ENCODE peak calls at places on chromosome 18, in five cellular contexts. One of them, this sample, is unnamed.
A peak's percentile ranks its signal among the peaks of the same experiment; 100 is the strongest.

GRCh38 chr18:51211552-51211951 is 14.1 kb upstream of the MEX3C start:
- DNase-seq in IMR-90: peak; percentile 59
- DNase-seq in mesendoderm: no peak
- DNase-seq in neuronal stem cell: no peak
- DNase-seq in mesenchymal stem cell: peak; percentile 66
- DNase-seq in this sample: peak; percentile 56

GRCh38 chr18:60549338-60549960 is 176.9 kb upstream of the MC4R start:
- DNase-seq in IMR-90: peak; percentile 78
- DNase-seq in neuronal stem cell: peak; percentile 38
- DNase-seq in mesenchymal stem cell: peak; percentile 72
- DNase-seq in mesendoderm: peak; percentile 62
- DNase-seq in this sample: peak; percentile 38

GRCh38 chr18:54958711-54959625 is at the start of gene CCDC68:
- DNase-seq in IMR-90: no peak
- DNase-seq in mesendoderm: peak; percentile 23
- DNase-seq in neuronal stem cell: peak; percentile 21
- DNase-seq in mesenchymal stem cell: peak; percentile 51
- DNase-seq in this sample: peak; percentile 67

GRCh38 chr18:46386788-46387187 is 270.2 kb downstream of the LOXHD1 start:
- DNase-seq in IMR-90: no peak
- DNase-seq in mesenchymal stem cell: no peak
- DNase-seq in mesendoderm: no peak
- DNase-seq in neuronal stem cell: no peak
- DNase-seq in this sample: no peak

GRCh38 chr18:54358495-54358793 is 738 bp downstream of the C18orf54 start:
- DNase-seq in mesendoderm: no peak
- DNase-seq in IMR-90: peak; percentile 10
- DNase-seq in mesenchymal stem cell: no peak
- DNase-seq in neuronal stem cell: no peak
- DNase-seq in this sample: no peak

GRCh38 chr18:54359233-54359632 is 1.5 kb downstream of the C18orf54 start:
- DNase-seq in mesendoderm: no peak
- DNase-seq in neuronal stem cell: no peak
- DNase-seq in mesenchymal stem cell: no peak
- DNase-seq in IMR-90: peak; percentile 11
- DNase-seq in this sample: no peak

GRCh38 chr18:22705328-22705727 is 227.8 kb upstream of the RBBP8 start:
- DNase-seq in neuronal stem cell: no peak
- DNase-seq in IMR-90: peak; percentile 91
- DNase-seq in mesendoderm: peak; percentile 22
- DNase-seq in mesenchymal stem cell: peak; percentile 83
- DNase-seq in this sample: no peak

GRCh38 chr18:22253156-22253555 is 83.8 kb downstream of the GATA6 start:
- DNase-seq in neuronal stem cell: no peak
- DNase-seq in IMR-90: no peak
- DNase-seq in mesenchymal stem cell: no peak
- DNase-seq in mesendoderm: no peak
- DNase-seq in this sample: no peak

GRCh38 chr18:78192044-78192443 is 787.6 kb upstream of the SALL3 start:
- DNase-seq in IMR-90: no peak
- DNase-seq in neuronal stem cell: no peak
- DNase-seq in mesendoderm: peak; percentile 54
- DNase-seq in mesenchymal stem cell: no peak
- DNase-seq in this sample: no peak

GRCh38 chr18:44882163-44882881 is 201.6 kb downstream of the SETBP1 start:
- DNase-seq in neuronal stem cell: no peak
- DNase-seq in mesendoderm: no peak
- DNase-seq in IMR-90: no peak
- DNase-seq in mesenchymal stem cell: no peak
- DNase-seq in this sample: no peak

GRCh38 chr18:50678651-50679415 is 118.9 kb downstream of the MAPK4 start:
- DNase-seq in mesendoderm: no peak
- DNase-seq in mesenchymal stem cell: no peak
- DNase-seq in IMR-90: no peak
- DNase-seq in neuronal stem cell: no peak
- DNase-seq in this sample: no peak

GRCh38 chr18:51082571-51083264 is 52.7 kb downstream of the SMAD4 start:
- DNase-seq in mesendoderm: peak; percentile 27
- DNase-seq in neuronal stem cell: no peak
- DNase-seq in IMR-90: peak; percentile 10
- DNase-seq in mesenchymal stem cell: no peak
- DNase-seq in this sample: peak; percentile 31

GRCh38 chr18:53534695-53535094 is 689.8 kb downstream of the MBD2 start:
- DNase-seq in neuronal stem cell: no peak
- DNase-seq in IMR-90: no peak
- DNase-seq in mesenchymal stem cell: no peak
- DNase-seq in mesendoderm: no peak
- DNase-seq in this sample: no peak

GRCh38 chr18:28855524-28855923 is 678.6 kb upstream of the CDH2 start:
- DNase-seq in mesenchymal stem cell: peak; percentile 77
- DNase-seq in IMR-90: peak; percentile 48
- DNase-seq in mesendoderm: peak; percentile 6
- DNase-seq in neuronal stem cell: no peak
- DNase-seq in this sample: no peak

GRCh38 chr18:34219651-34220050 is 5.1 kb downstream of the NOL4 start:
- DNase-seq in mesendoderm: no peak
- DNase-seq in mesenchymal stem cell: no peak
- DNase-seq in neuronal stem cell: no peak
- DNase-seq in IMR-90: no peak
- DNase-seq in this sample: no peak

GRCh38 chr18:54338230-54338629 is 19.4 kb downstream of the STARD6 start:
- DNase-seq in mesenchymal stem cell: no peak
- DNase-seq in mesendoderm: no peak
- DNase-seq in IMR-90: no peak
- DNase-seq in neuronal stem cell: no peak
- DNase-seq in this sample: no peak

GRCh38 chr18:54222922-54223567 is 1.4 kb downstream of the MBD2 start:
- DNase-seq in neuronal stem cell: no peak
- DNase-seq in IMR-90: no peak
- DNase-seq in mesendoderm: peak; percentile 37
- DNase-seq in mesenchymal stem cell: no peak
- DNase-seq in this sample: peak; percentile 11

GRCh38 chr18:26621161-26622026 is 73.0 kb upstream of the KCTD1 start:
- DNase-seq in mesenchymal stem cell: peak; percentile 26
- DNase-seq in IMR-90: no peak
- DNase-seq in neuronal stem cell: peak; percentile 27
- DNase-seq in mesendoderm: peak; percentile 67
- DNase-seq in this sample: peak; percentile 45

GRCh38 chr18:78521744-78522143 is 457.9 kb upstream of the SALL3 start:
- DNase-seq in mesenchymal stem cell: no peak
- DNase-seq in neuronal stem cell: no peak
- DNase-seq in IMR-90: no peak
- DNase-seq in mesendoderm: no peak
- DNase-seq in this sample: no peak

GRCh38 chr18:22267697-22268096 is 98.3 kb downstream of the GATA6 start:
- DNase-seq in mesendoderm: no peak
- DNase-seq in neuronal stem cell: no peak
- DNase-seq in IMR-90: no peak
- DNase-seq in mesenchymal stem cell: no peak
- DNase-seq in this sample: no peak

GRCh38 chr18:39966275-39966674 is 1988.8 kb upstream of the PIK3C3 start:
- DNase-seq in neuronal stem cell: no peak
- DNase-seq in IMR-90: no peak
- DNase-seq in mesenchymal stem cell: no peak
- DNase-seq in mesendoderm: peak; percentile 62
- DNase-seq in this sample: peak; percentile 6

GRCh38 chr18:8635087-8635486 is 25.9 kb downstream of the RAB12 start:
- DNase-seq in mesendoderm: no peak
- DNase-seq in neuronal stem cell: no peak
- DNase-seq in IMR-90: peak; percentile 56
- DNase-seq in mesenchymal stem cell: no peak
- DNase-seq in this sample: no peak

GRCh38 chr18:8631265-8631664 is 22.0 kb downstream of the RAB12 start:
- DNase-seq in IMR-90: no peak
- DNase-seq in neuronal stem cell: no peak
- DNase-seq in mesendoderm: no peak
- DNase-seq in mesenchymal stem cell: no peak
- DNase-seq in this sample: no peak

GRCh38 chr18:8630546-8630945 is 21.3 kb downstream of the RAB12 start:
- DNase-seq in mesenchymal stem cell: no peak
- DNase-seq in mesendoderm: no peak
- DNase-seq in neuronal stem cell: no peak
- DNase-seq in IMR-90: no peak
- DNase-seq in this sample: no peak

GRCh38 chr18:8632386-8632785 is 23.1 kb downstream of the RAB12 start:
- DNase-seq in IMR-90: no peak
- DNase-seq in neuronal stem cell: no peak
- DNase-seq in mesenchymal stem cell: no peak
- DNase-seq in mesendoderm: no peak
- DNase-seq in this sample: no peak

DNA sequence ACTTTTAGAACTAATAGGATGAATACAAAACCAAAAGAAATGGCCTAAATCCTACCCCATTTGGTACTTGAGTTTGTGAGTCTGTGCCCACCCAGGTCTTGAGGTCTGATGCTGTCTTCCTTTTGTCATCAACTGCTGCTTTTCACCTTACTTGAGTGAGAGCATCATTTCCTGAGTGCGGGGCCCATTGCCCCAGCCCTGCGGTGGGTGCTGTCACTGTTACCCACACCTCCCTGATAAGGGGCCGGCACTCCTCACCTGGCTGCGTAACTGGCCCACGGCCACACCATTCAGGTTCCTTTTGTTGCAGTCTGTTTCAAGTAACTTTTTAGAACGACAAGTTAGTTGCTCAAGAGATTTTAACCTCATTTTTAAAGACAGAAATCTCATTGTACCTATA is 25.3 kb downstream of the RAB12 start:
- DNase-seq in mesenchymal stem cell: no peak
- DNase-seq in mesendoderm: no peak
- DNase-seq in IMR-90: no peak
- DNase-seq in neuronal stem cell: no peak
- DNase-seq in this sample: no peak
- H3K36me3 ChIP-seq in mesenchymal stem cell: peaks cover 85% of the 10 kb centered on the region
- H3K36me3 ChIP-seq in mesendoderm: peaks cover 10% of the 10 kb centered on the region
- H3K36me3 ChIP-seq in IMR-90: peaks cover 40% of the 10 kb centered on the region
- H3K36me3 ChIP-seq in neuronal stem cell: peaks cover 96% of the 10 kb centered on the region
- H3K36me3 ChIP-seq in this sample: peaks cover 32% of the 10 kb centered on the region

GRCh38 chr18:36534154-36534688 is 236.7 kb downstream of the FHOD3 start:
- DNase-seq in IMR-90: no peak
- DNase-seq in neuronal stem cell: no peak
- DNase-seq in mesendoderm: no peak
- DNase-seq in mesenchymal stem cell: no peak
- DNase-seq in this sample: no peak
- H3K18ac ChIP-seq in IMR-90: no peak overlapping the region
- H3K18ac ChIP-seq in neuronal stem cell: no peak overlapping the region
- H3K18ac ChIP-seq in mesendoderm: no peak overlapping the region
- H3K18ac ChIP-seq in mesenchymal stem cell: no peak overlapping the region
- H3K18ac ChIP-seq in this sample: no peak overlapping the region

GRCh38 chr18:6976935-6977334 is 140.7 kb downstream of the LAMA1 start:
- DNase-seq in mesendoderm: no peak
- DNase-seq in IMR-90: no peak
- DNase-seq in mesenchymal stem cell: no peak
- DNase-seq in neuronal stem cell: no peak
- DNase-seq in this sample: peak; percentile 99
- H3K36me3 ChIP-seq in mesendoderm: peaks cover 2% of the 10 kb centered on the region
- H3K36me3 ChIP-seq in IMR-90: peaks cover 10% of the 10 kb centered on the region
- H3K36me3 ChIP-seq in mesenchymal stem cell: peaks cover 56% of the 10 kb centered on the region
- H3K36me3 ChIP-seq in neuronal stem cell: peaks cover 94% of the 10 kb centered on the region
- H3K36me3 ChIP-seq in this sample: peaks cover 19% of the 10 kb centered on the region

DNA sequence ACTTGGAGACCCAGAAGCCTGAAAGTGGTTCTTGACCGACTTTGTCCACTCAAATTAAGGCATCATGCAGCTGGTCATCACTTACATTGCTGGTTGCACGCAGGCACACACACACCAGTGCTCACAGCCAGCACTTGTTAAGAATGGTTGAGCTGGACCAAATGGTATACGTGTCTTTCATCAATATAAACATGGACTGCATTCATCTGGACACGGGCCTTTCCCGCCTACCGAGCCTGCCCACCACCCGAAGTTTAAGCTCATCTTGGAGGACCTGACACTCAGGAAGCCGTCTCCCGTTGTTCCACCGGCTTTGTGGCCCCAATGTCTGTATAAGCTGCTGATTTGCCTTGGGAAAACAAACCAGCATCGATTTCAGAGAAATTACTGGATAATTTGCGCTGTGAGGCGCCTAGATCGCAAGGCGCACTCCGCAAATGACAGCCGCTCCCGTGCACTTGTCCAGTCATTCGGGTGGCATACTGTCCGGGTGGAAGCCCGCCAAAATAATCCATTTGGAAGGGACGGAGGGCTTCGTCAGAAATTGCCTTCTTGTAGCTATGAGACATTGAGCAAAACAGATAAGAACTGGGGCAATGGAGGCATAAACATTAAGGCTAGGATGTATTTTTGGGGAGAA is 40.1 kb upstream of the AKAIN1 start:
- DNase-seq in mesenchymal stem cell: peak; percentile 44
- DNase-seq in IMR-90: peak; percentile 34
- DNase-seq in neuronal stem cell: peak; percentile 1
- DNase-seq in mesendoderm: no peak
- DNase-seq in this sample: no peak
- H3K18ac ChIP-seq in mesenchymal stem cell: peak overlapping the region; percentile 100
- H3K18ac ChIP-seq in IMR-90: no peak overlapping the region
- H3K18ac ChIP-seq in neuronal stem cell: peak overlapping the region; percentile 99
- H3K18ac ChIP-seq in mesendoderm: no peak overlapping the region
- H3K18ac ChIP-seq in this sample: no peak overlapping the region

GRCh38 chr18:3251963-3252277 is 4.3 kb downstream of the MYL12A start:
- DNase-seq in neuronal stem cell: no peak
- DNase-seq in mesendoderm: no peak
- DNase-seq in IMR-90: peak; percentile 37
- DNase-seq in mesenchymal stem cell: peak; percentile 31
- DNase-seq in this sample: no peak

GRCh38 chr18:3254725-3255124 is 7.1 kb downstream of the MYL12A start:
- DNase-seq in IMR-90: no peak
- DNase-seq in neuronal stem cell: no peak
- DNase-seq in mesenchymal stem cell: no peak
- DNase-seq in mesendoderm: no peak
- DNase-seq in this sample: no peak

GRCh38 chr18:3251249-3251962 is 3.8 kb downstream of the MYL12A start:
- DNase-seq in mesenchymal stem cell: no peak
- DNase-seq in IMR-90: no peak
- DNase-seq in neuronal stem cell: no peak
- DNase-seq in mesendoderm: no peak
- DNase-seq in this sample: no peak

GRCh38 chr18:3250237-3251107 is 2.9 kb downstream of the MYL12A start:
- DNase-seq in mesenchymal stem cell: peak; percentile 69
- DNase-seq in IMR-90: peak; percentile 80
- DNase-seq in neuronal stem cell: no peak
- DNase-seq in mesendoderm: no peak
- DNase-seq in this sample: no peak

DNA sequence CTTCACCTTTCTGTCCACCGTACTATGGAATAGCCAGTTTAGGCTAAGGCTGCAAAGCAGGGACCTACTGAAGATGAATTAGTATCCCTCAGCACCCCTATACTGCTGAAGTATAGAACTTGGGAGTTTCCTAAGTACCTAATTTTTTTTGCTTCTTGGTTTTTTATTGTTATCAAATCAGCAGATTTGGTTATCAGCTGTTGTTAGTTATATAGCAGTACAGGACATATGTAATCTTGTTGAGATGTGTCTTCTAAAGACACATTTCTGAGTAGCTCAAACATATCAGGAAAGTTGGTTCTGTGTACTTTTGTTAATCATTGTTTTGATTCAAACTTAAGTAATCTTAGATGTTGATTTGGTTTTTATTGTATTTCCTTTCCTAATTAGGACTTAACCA is 5.2 kb downstream of the MYL12A start:
- DNase-seq in IMR-90: no peak
- DNase-seq in mesendoderm: no peak
- DNase-seq in mesenchymal stem cell: no peak
- DNase-seq in neuronal stem cell: no peak
- DNase-seq in this sample: no peak
- H3K36me3 ChIP-seq in IMR-90: peaks cover 29% of the 10 kb centered on the region
- H3K36me3 ChIP-seq in mesendoderm: peaks cover 3% of the 10 kb centered on the region
- H3K36me3 ChIP-seq in mesenchymal stem cell: peaks cover 61% of the 10 kb centered on the region
- H3K36me3 ChIP-seq in neuronal stem cell: peaks cover 88% of the 10 kb centered on the region
- H3K36me3 ChIP-seq in this sample: peaks cover 6% of the 10 kb centered on the region

GRCh38 chr18:24022141-24022540 is 7.6 kb downstream of the TTC39C start:
- DNase-seq in IMR-90: peak; percentile 55
- DNase-seq in neuronal stem cell: no peak
- DNase-seq in mesenchymal stem cell: peak; percentile 28
- DNase-seq in mesendoderm: no peak
- DNase-seq in this sample: no peak
- H3K18ac ChIP-seq in IMR-90: peak overlapping the region; percentile 50
- H3K18ac ChIP-seq in neuronal stem cell: no peak overlapping the region
- H3K18ac ChIP-seq in mesenchymal stem cell: no peak overlapping the region
- H3K18ac ChIP-seq in mesendoderm: no peak overlapping the region
- H3K18ac ChIP-seq in this sample: no peak overlapping the region